ENCODE peak calls at places on chromosomes 1 and 21, in eight cellular contexts. F is AG08396; I is NCI-H1105; T is HT-29; K is SK-MEL-5; S is activated gamma-delta T cell treated with anti-CD3 and anti-CD28 coated beads, Interleukin-2, amount 50 U/mL, for 16 hours; P is mammary epithelial cell; J is T-helper 2 cell. O is an unnamed sample.

GRCh38 chr1:63969461-63969893 is 195.7 kb downstream of the ROR1 start:
- DNase-seq in P (peak), I (no peak), S (no peak), T (peak), F (no peak), J (no peak), K (peak), O (no peak)

GRCh38 chr1:85356130-85356529 is 79.7 kb upstream of the BCL10 start:
- DNase-seq in P (no peak), I (no peak), S (no peak), J (no peak), F (no peak), T (no peak), K (no peak), O (no peak)

GRCh38 chr1:48758976-48759375 is 17.7 kb downstream of the BEND5 start:
- DNase-seq in I (no peak), F (no peak), P (no peak), J (no peak), K (no peak), T (no peak), S (no peak), O (no peak)

GRCh38 chr1:186841599-186841998 is 12.8 kb downstream of the PLA2G4A start:
- DNase-seq in T (peak), J (no peak), S (no peak), F (no peak), K (no peak), I (no peak), P (no peak), O (no peak)

GRCh38 chr1:29793653-29794348 is 557.5 kb downstream of the PTPRU start:
- DNase-seq in I (no peak), S (no peak), T (no peak), K (no peak), J (no peak), P (no peak), F (peak), O (no peak)

GRCh38 chr1:30520461-30520860 is 202.9 kb downstream of the MATN1 start:
- DNase-seq in J (no peak), T (no peak), K (no peak), P (no peak), F (no peak), I (no peak), S (no peak), O (no peak)

GRCh38 chr1:228366851-228367741 is 39.5 kb downstream of the TRIM11 start:
- DNase-seq in K (no peak), F (no peak), S (no peak), P (no peak), J (no peak), I (no peak), T (no peak), O (no peak)

GRCh38 chr1:119079881-119080280 is 60.6 kb downstream of the WARS2 start:
- DNase-seq in I (no peak), K (no peak), J (no peak), F (no peak), S (no peak), P (no peak), T (no peak), O (no peak)

GRCh38 chr1:76381450-76382108 is 307.0 kb downstream of the ST6GALNAC3 start:
- DNase-seq in I (no peak), P (no peak), K (no peak), T (no peak), S (no peak), F (no peak), J (no peak), O (no peak)

GRCh38 chr1:14522331-14523241 is 75.9 kb upstream of the KAZN start:
- DNase-seq in I (no peak), F (peak), T (peak), J (no peak), K (no peak), P (peak), S (no peak), O (peak)

GRCh38 chr1:212485895-212486590 is 53.3 kb downstream of the NENF start:
- DNase-seq in I (peak), P (peak), K (peak), S (no peak), T (peak), J (no peak), F (peak), O (no peak)

GRCh38 chr21:22900511-22900910 is 1902.3 kb downstream of the NCAM2 start:
- DNase-seq in K (no peak), T (no peak), P (no peak), F (no peak), S (no peak), J (no peak), I (no peak), O (no peak)

GRCh38 chr1:17348593-17349234 is 23.3 kb upstream of the PADI6 start:
- DNase-seq in K (no peak), F (no peak), I (no peak), P (no peak), S (no peak), J (no peak), T (no peak), O (peak)

GRCh38 chr1:45014403-45015028 is 2.5 kb downstream of the UROD start:
- DNase-seq in T (peak), F (peak), S (peak), P (peak), I (peak), K (peak), J (peak), O (peak)

GRCh38 chr1:174769961-174770549 is 229.7 kb upstream of the CACYBP start:
- DNase-seq in S (no peak), I (no peak), J (peak), K (peak), T (peak), F (peak), P (peak), O (peak)

GRCh38 chr1:81836007-81836626 is 35.4 kb downstream of the ADGRL2 start:
- DNase-seq in I (no peak), S (no peak), P (no peak), T (no peak), K (no peak), J (no peak), F (no peak), O (no peak)